ENCODE peak calls at places on chromosome 1, in seven cellular contexts. A, R, K, T, J, U and E are unnamed samples.

GRCh38 chr1:211613108-211613947 is 34.4 kb upstream of the SLC30A1 start:
- DNase-seq in A (no peak), R (peak; percentile 52), K (no peak), T (peak; percentile 99), J (no peak), U (no peak), E (peak; percentile 87)

GRCh38 chr1:90246069-90246468 is 251.2 kb downstream of the ZNF326 start:
- DNase-seq in A (no peak), R (no peak), K (no peak), T (no peak), J (no peak), U (no peak), E (no peak)

GRCh38 chr1:27418326-27418761 is 25.9 kb downstream of the GPR3 start:
- DNase-seq in A (no peak), R (peak; percentile 71), K (no peak), T (peak; percentile 96), J (no peak), U (no peak), E (no peak)

GRCh38 chr1:112344754-112345423 is 51.1 kb upstream of the CTTNBP2NL start:
- DNase-seq in A (no peak), R (no peak), K (no peak), T (no peak), J (no peak), U (no peak), E (no peak)

GRCh38 chr1:160374701-160375443 is 8.0 kb downstream of the NHLH1 start:
- DNase-seq in A (no peak), R (no peak), K (no peak), T (no peak), J (no peak), U (no peak), E (no peak)

GRCh38 chr1:110766336-110766647 is 91.6 kb upstream of the KCNA3 start:
- DNase-seq in A (no peak), R (no peak), K (no peak), T (no peak), J (no peak), U (no peak), E (no peak)

GRCh38 chr1:248918126-248918525 is 12.1 kb downstream of the PGBD2 start:
- DNase-seq in A (no peak), R (no peak), K (no peak), T (peak; percentile 36), J (no peak), U (no peak), E (no peak)

GRCh38 chr1:34870395-34870794 is 10.8 kb upstream of the SMIM12 start:
- DNase-seq in A (no peak), R (no peak), K (no peak), T (no peak), J (no peak), U (no peak), E (no peak)

GRCh38 chr1:54806931-54807611 is 5.9 kb upstream of the TTC22 start:
- DNase-seq in A (no peak), R (peak; percentile 64), K (peak; percentile 30), T (peak; percentile 40), J (no peak), U (no peak), E (no peak)

GRCh38 chr1:151984313-151984956 is 9.2 kb downstream of the S100A10 start:
- DNase-seq in A (no peak), R (no peak), K (no peak), T (peak; percentile 15), J (no peak), U (no peak), E (no peak)